ENCODE peak calls at places on chromosome 22, in eight cellular contexts. X, A, W, O, G, J, Y and Z are unnamed samples.

GRCh38 chr22:30732426-30732825 is 37.8 kb downstream of the OSBP2 start:
- DNase-seq in G (no peak), J (no peak), A (no peak), X (no peak), Y (no peak), O (no peak), W (no peak), Z (no peak)

GRCh38 chr22:23750744-23751440 is at the start of gene ZNF70:
- DNase-seq in Y (peak), W (peak), G (peak), A (peak), J (peak), O (peak), X (peak), Z (peak)

GRCh38 chr22:24027389-24027980 is 16.4 kb downstream of the CABIN1 start:
- DNase-seq in J (no peak), W (no peak), G (no peak), X (no peak), Y (no peak), O (no peak), A (no peak), Z (no peak)

GRCh38 chr22:44351685-44352377 is 39.1 kb upstream of the SHISAL1 start:
- DNase-seq in J (peak), Y (peak), A (no peak), O (no peak), X (no peak), W (no peak), G (peak), Z (no peak)

GRCh38 chr22:44365832-44366231 is 53.1 kb upstream of the SHISAL1 start:
- DNase-seq in X (no peak), G (peak), Y (no peak), O (no peak), W (no peak), A (no peak), J (no peak), Z (no peak)

GRCh38 chr22:24400726-24401596 is 26.4 kb upstream of the ADORA2A start:
- DNase-seq in O (no peak), A (no peak), G (no peak), X (no peak), W (no peak), J (peak), Y (peak), Z (no peak)

GRCh38 chr22:29109853-29110252 is 37.0 kb downstream of the KREMEN1 start:
- DNase-seq in X (no peak), Y (no peak), J (no peak), O (no peak), W (no peak), A (no peak), G (no peak), Z (no peak)

GRCh38 chr22:22754961-22755777 is 110.8 kb downstream of the GGTLC2 start:
- DNase-seq in X (no peak), G (no peak), Y (no peak), W (no peak), A (no peak), O (no peak), J (no peak), Z (no peak)

GRCh38 chr22:43188829-43189545 is 2.1 kb upstream of the TTLL12 start:
- DNase-seq in A (no peak), O (no peak), W (no peak), J (no peak), G (no peak), X (no peak), Y (no peak), Z (no peak)

GRCh38 chr22:35578836-35579575 is 38.1 kb downstream of the MB start:
- DNase-seq in X (no peak), J (no peak), W (no peak), G (no peak), O (no peak), A (no peak), Y (no peak), Z (no peak)

GRCh38 chr22:46108564-46109473 is 41.5 kb upstream of the PPARA start:
- DNase-seq in G (peak), A (no peak), Y (peak), W (no peak), X (no peak), O (no peak), J (peak), Z (no peak)